ENCODE peak calls at places on chromosomes 13 and 19, in four cellular contexts. B is HEK293T, G is putamen, Z is M059J. P is an unnamed sample.

GRCh38 chr13:98201178-98201577 is 24.1 kb upstream of the RNF113B start:
- DNase-seq in B (no peak), G (no peak), Z (no peak), P (no peak)

GRCh38 chr19:19410553-19411550 is 5.4 kb downstream of the GATAD2A start:
- DNase-seq in B (no peak), G (no peak), Z (no peak), P (no peak)

GRCh38 chr13:46160474-46161066 is 21.4 kb downstream of the LCP1 start:
- DNase-seq in B (peak), G (peak), Z (peak), P (peak)

GRCh38 chr13:70189981-70190380 is 81.7 kb upstream of the KLHL1 start:
- DNase-seq in B (no peak), G (no peak), Z (no peak), P (no peak)

GRCh38 chr13:98752111-98752941 is at the start of gene SLC15A1:
- DNase-seq in B (no peak), G (no peak), Z (no peak), P (peak)

GRCh38 chr13:110470272-110471009 is 91.1 kb downstream of the RAB20 start:
- DNase-seq in B (no peak), G (no peak), Z (no peak), P (no peak)

GRCh38 chr19:39411832-39412099 is 703 bp upstream of the PLEKHG2 start:
- DNase-seq in B (peak), G (peak), Z (peak), P (peak)

GRCh38 chr13:98368019-98368418 is 190.9 kb upstream of the RNF113B start:
- DNase-seq in B (no peak), G (no peak), Z (peak), P (peak)

GRCh38 chr13:38921081-38921480 is 69.5 kb downstream of the STOML3 start:
- DNase-seq in B (no peak), G (no peak), Z (no peak), P (no peak)

GRCh38 chr13:72424059-72424458 is 303.4 kb downstream of the MZT1 start:
- DNase-seq in B (no peak), G (no peak), Z (no peak), P (no peak)

GRCh38 chr19:4596033-4596904 is 36.8 kb upstream of the SEMA6B start:
- DNase-seq in B (no peak), G (no peak), Z (no peak), P (no peak)

GRCh38 chr19:52351512-52351911 is 15.5 kb downstream of the ZNF610 start:
- DNase-seq in B (no peak), G (no peak), Z (no peak), P (no peak)

GRCh38 chr13:43377955-43378354 is 354.6 kb downstream of the DNAJC15 start:
- DNase-seq in B (no peak), G (no peak), Z (no peak), P (peak)

GRCh38 chr19:34990578-34991192 is 9.4 kb upstream of the GRAMD1A start:
- DNase-seq in B (no peak), G (no peak), Z (no peak), P (no peak)

GRCh38 chr13:84917252-84917878 is 881.9 kb downstream of the SLITRK6 start:
- DNase-seq in B (no peak), G (peak), Z (peak), P (peak)

P was measured in astrocyte of the hippocampus.